ENCODE peak calls at places on chromosomes 6 and 20, in seven cellular contexts. N is lung; X is Calu3; U is effector memory CD4-positive, alpha-beta T cell; T is NCI-H1694 treated with DMSO at 0.1 percent for 48 hours; F is amygdala; J is activated CD8-positive, alpha-beta memory T cell treated with anti-CD3 and anti-CD28 coated beads, Interleukin-2, amount 10 ng/mL, durations not matched to agents 7 days and 5 days. H is an unnamed sample.

GRCh38 chr6:136226027-136226673 is 24.0 kb downstream of the MTFR2 start:
- DNase-seq in X (peak), J (peak), U (peak), N (peak), F (no peak), T (peak), H (peak)

GRCh38 chr6:163777379-163777686 is 362.8 kb downstream of the QKI start:
- DNase-seq in U (no peak), X (no peak), J (no peak), N (no peak), T (no peak), F (no peak), H (no peak)

GRCh38 chr20:24389686-24390085 is 79.7 kb upstream of the SYNDIG1 start:
- DNase-seq in F (no peak), U (no peak), T (no peak), J (peak), X (no peak), N (no peak), H (peak)

GRCh38 chr20:33423141-33423834 is 20.3 kb downstream of the SNTA1 start:
- DNase-seq in F (no peak), J (no peak), T (no peak), N (no peak), U (no peak), X (peak), H (no peak)

GRCh38 chr20:39170896-39171463 is 208.8 kb downstream of the DHX35 start:
- DNase-seq in F (no peak), X (no peak), J (no peak), U (no peak), T (no peak), N (no peak), H (no peak)

GRCh38 chr6:110310861-110311446 is 47.2 kb downstream of the METTL24 start:
- DNase-seq in T (no peak), F (no peak), N (no peak), X (no peak), U (no peak), J (no peak), H (no peak)

GRCh38 chr6:164882236-164882635 is 427.2 kb downstream of the C6orf118 start:
- DNase-seq in X (no peak), N (no peak), J (no peak), T (no peak), U (no peak), F (no peak), H (no peak)

GRCh38 chr20:36672991-36673390 is 27.0 kb upstream of the SLA2 start:
- DNase-seq in T (no peak), F (no peak), J (no peak), N (no peak), U (no peak), X (no peak), H (no peak)

GRCh38 chr6:5746392-5747140 is 260.2 kb downstream of the NRN1 start:
- DNase-seq in U (no peak), J (no peak), T (no peak), X (no peak), N (no peak), F (no peak), H (no peak)

GRCh38 chr20:13898012-13898612 is 92.3 kb downstream of the SEL1L2 start:
- DNase-seq in T (no peak), U (no peak), N (no peak), J (no peak), X (peak), F (no peak), H (no peak)

GRCh38 chr6:35202066-35202546 is 11.7 kb upstream of the SCUBE3 start:
- DNase-seq in X (no peak), J (no peak), T (no peak), N (no peak), U (no peak), F (no peak), H (no peak)

GRCh38 chr6:109446072-109446471 is 5.5 kb downstream of the SMPD2 start:
- DNase-seq in U (no peak), T (no peak), J (no peak), N (peak), X (no peak), F (no peak), H (no peak)

GRCh38 chr20:32467506-32468312 is 109.6 kb downstream of the ASXL1 start:
- DNase-seq in U (no peak), J (no peak), F (no peak), X (no peak), T (no peak), N (no peak), H (no peak)

GRCh38 chr6:33858053-33858475 is 54.3 kb upstream of the MLN start:
- DNase-seq in U (no peak), N (no peak), T (no peak), X (no peak), F (no peak), J (no peak), H (no peak)

GRCh38 chr6:45721665-45722064 is 294.0 kb downstream of the CLIC5 start:
- DNase-seq in T (no peak), U (no peak), N (no peak), F (no peak), X (no peak), J (no peak), H (no peak)

GRCh38 chr6:36848658-36849441 is 9.6 kb upstream of the CPNE5 start:
- DNase-seq in N (peak), X (peak), U (no peak), J (no peak), F (no peak), T (no peak), H (no peak)

GRCh38 chr6:19999319-20000191 is 162.4 kb downstream of the ID4 start:
- DNase-seq in N (no peak), U (no peak), F (no peak), T (no peak), X (peak), J (peak), H (no peak)

GRCh38 chr6:154914288-154914687 is 80.8 kb upstream of the TIAM2 start:
- DNase-seq in X (no peak), U (no peak), T (no peak), F (no peak), J (no peak), N (no peak), H (no peak)

GRCh38 chr6:656460-657252 is at the start of gene HUS1B:
- DNase-seq in T (no peak), X (no peak), F (no peak), J (no peak), N (no peak), U (no peak), H (no peak)

GRCh38 chr6:155125916-155126315 is 130.8 kb downstream of the TIAM2 start:
- DNase-seq in X (no peak), N (no peak), F (no peak), U (no peak), J (no peak), T (no peak), H (no peak)

GRCh38 chr20:61756446-61756845 is 309.2 kb downstream of the TAF4 start:
- DNase-seq in F (no peak), T (no peak), U (no peak), N (no peak), X (no peak), J (no peak), H (no peak)

GRCh38 chr20:61426361-61426760 is 174.3 kb downstream of the CDH4 start:
- DNase-seq in U (no peak), N (no peak), T (no peak), X (no peak), F (no peak), J (no peak), H (no peak)

GRCh38 chr6:25497383-25497782 is 154.6 kb upstream of the SCGN start:
- DNase-seq in T (no peak), U (no peak), X (no peak), F (no peak), N (no peak), J (no peak), H (no peak)

GRCh38 chr20:63101781-63102719 is 95.3 kb upstream of the BHLHE23 start:
- DNase-seq in N (no peak), F (no peak), U (peak), X (no peak), T (peak), J (peak), H (peak)

GRCh38 chr20:6622041-6622440 is 145.4 kb upstream of the BMP2 start:
- DNase-seq in J (no peak), N (no peak), U (no peak), T (no peak), X (no peak), F (no peak), H (no peak)

GRCh38 chr6:12504325-12504966 is 212.1 kb upstream of the PHACTR1 start:
- DNase-seq in T (no peak), N (no peak), X (peak), J (no peak), U (no peak), F (no peak), H (no peak)

GRCh38 chr6:35292494-35292893 is 5.1 kb upstream of the DEF6 start:
- DNase-seq in T (no peak), F (no peak), U (no peak), X (no peak), J (no peak), N (no peak), H (no peak)

GRCh38 chr6:15299430-15300131 is 53.7 kb downstream of the JARID2 start:
- DNase-seq in X (no peak), J (peak), U (no peak), T (no peak), N (no peak), F (no peak), H (no peak)